ENCODE peak calls at places on chromosome 6, in nine cellular contexts. R, H, J, V, X, U, F, K and E are unnamed samples.

GRCh38 chr6:134434019-134434949 is 116.4 kb upstream of the SGK1 start:
- DNase-seq in X (no peak), K (no peak), U (no peak), J (no peak), H (no peak), V (no peak), F (no peak), R (no peak), E (no peak)

GRCh38 chr6:5205035-5205469 is 55.7 kb downstream of the LYRM4 start:
- DNase-seq in U (no peak), F (no peak), H (no peak), K (no peak), V (no peak), J (no peak), X (no peak), R (no peak), E (no peak)

GRCh38 chr6:168189679-168190405 is 110.8 kb upstream of the FRMD1 start:
- DNase-seq in X (peak), F (no peak), H (no peak), V (no peak), U (no peak), J (no peak), R (no peak), K (no peak), E (no peak)

GRCh38 chr6:135006386-135006914 is 48.2 kb downstream of the HBS1L start:
- DNase-seq in V (no peak), K (no peak), J (no peak), R (no peak), F (no peak), U (no peak), H (no peak), X (no peak), E (no peak)

GRCh38 chr6:43246301-43247114 is 3.2 kb downstream of the TTBK1 start:
- DNase-seq in H (no peak), F (no peak), U (no peak), J (no peak), X (peak), R (peak), K (peak), V (no peak), E (no peak)

GRCh38 chr6:53326372-53327016 is 22.3 kb downstream of the ELOVL5 start:
- DNase-seq in K (no peak), J (peak), F (no peak), R (peak), V (peak), U (peak), H (no peak), X (peak), E (peak)

GRCh38 chr6:33755070-33755869 is 8.6 kb upstream of the IP6K3 start:
- DNase-seq in U (peak), J (no peak), F (no peak), K (no peak), X (no peak), R (peak), H (no peak), V (no peak), E (no peak)

GRCh38 chr6:108952776-108953486 is 104.7 kb downstream of the ARMC2 start:
- DNase-seq in H (no peak), J (no peak), V (no peak), F (no peak), X (no peak), K (no peak), U (no peak), R (no peak), E (no peak)

GRCh38 chr6:104710543-104711335 is 149.0 kb downstream of the HACE1 start:
- DNase-seq in J (no peak), V (no peak), K (no peak), U (no peak), F (no peak), H (no peak), X (no peak), R (no peak), E (peak)

GRCh38 chr6:109922851-109923250 is 55.3 kb upstream of the GPR6 start:
- DNase-seq in K (no peak), H (no peak), R (no peak), U (no peak), X (no peak), J (no peak), F (no peak), V (no peak), E (peak)

GRCh38 chr6:290111-290932 is 2.0 kb upstream of the DUSP22 start:
- DNase-seq in F (no peak), U (no peak), R (no peak), X (no peak), J (no peak), K (no peak), V (no peak), H (no peak), E (no peak)

GRCh38 chr6:122049341-122049740 is 350.1 kb upstream of the HSF2 start:
- DNase-seq in U (peak), X (no peak), V (no peak), R (no peak), K (no peak), J (peak), H (no peak), F (no peak), E (peak)

GRCh38 chr6:121426686-121427085 is 8.8 kb upstream of the GJA1 start:
- DNase-seq in H (no peak), X (no peak), U (no peak), K (no peak), V (no peak), R (no peak), J (no peak), F (no peak), E (no peak)

GRCh38 chr6:2799936-2800527 is 34.8 kb downstream of the WRNIP1 start:
- DNase-seq in K (no peak), J (no peak), V (no peak), R (no peak), X (no peak), U (peak), F (no peak), H (no peak), E (no peak)

GRCh38 chr6:88008821-88009220 is 38.8 kb upstream of the SPACA1 start:
- DNase-seq in V (no peak), K (no peak), J (peak), H (no peak), X (no peak), F (no peak), R (peak), U (peak), E (no peak)

GRCh38 chr6:121305957-121306607 is 28.2 kb downstream of the TBC1D32 start:
- DNase-seq in J (no peak), K (peak), H (no peak), X (no peak), V (no peak), R (peak), U (peak), F (no peak), E (peak)

GRCh38 chr6:128095362-128095761 is 194.5 kb upstream of the THEMIS start:
- DNase-seq in J (no peak), X (no peak), R (no peak), V (no peak), H (no peak), U (no peak), K (no peak), F (no peak), E (no peak)

GRCh38 chr6:24524801-24525200 is 30.0 kb downstream of the ALDH5A1 start:
- DNase-seq in R (peak), F (no peak), J (peak), H (no peak), X (no peak), K (peak), V (no peak), U (peak), E (peak)

GRCh38 chr6:22353036-22353560 is 56.3 kb upstream of the PRL start:
- DNase-seq in U (no peak), K (no peak), V (no peak), X (no peak), F (no peak), H (no peak), R (no peak), J (no peak), E (no peak)

GRCh38 chr6:28258877-28259777 is at the start of gene NKAPL:
- DNase-seq in J (peak), V (peak), K (no peak), H (no peak), U (no peak), R (no peak), F (peak), X (peak), E (peak)

GRCh38 chr6:143734641-143735063 is 56.9 kb downstream of the PHACTR2 start:
- DNase-seq in R (no peak), X (no peak), J (no peak), K (no peak), H (no peak), F (no peak), V (no peak), U (no peak), E (no peak)

GRCh38 chr6:109359248-109359647 is 23.0 kb downstream of the CD164 start:
- DNase-seq in H (no peak), J (no peak), R (no peak), X (no peak), F (no peak), V (no peak), K (no peak), U (no peak), E (no peak)

GRCh38 chr6:169473663-169474062 is 220.0 kb upstream of the THBS2 start:
- DNase-seq in J (no peak), K (no peak), X (no peak), H (no peak), R (no peak), V (no peak), F (no peak), U (no peak), E (no peak)

GRCh38 chr6:38185244-38185643 is 365.7 kb downstream of the ZFAND3 start:
- DNase-seq in U (no peak), R (no peak), X (no peak), J (no peak), H (no peak), F (no peak), V (no peak), K (no peak), E (no peak)

GRCh38 chr6:147779624-147780023 is 271.1 kb downstream of the SAMD5 start:
- DNase-seq in X (no peak), F (no peak), U (no peak), J (no peak), R (no peak), H (no peak), V (no peak), K (no peak), E (peak)

GRCh38 chr6:106118835-106119443 is 32.8 kb downstream of the PRDM1 start:
- DNase-seq in V (no peak), X (no peak), F (no peak), J (no peak), K (no peak), R (no peak), U (no peak), H (no peak), E (no peak)

GRCh38 chr6:125747589-125748533 is 1.6 kb upstream of the HEY2 start:
- DNase-seq in F (peak), X (peak), V (peak), H (no peak), U (no peak), R (no peak), J (no peak), K (peak), E (peak)

GRCh38 chr6:73285674-73286283 is 22.8 kb upstream of the KHDC1 start:
- DNase-seq in K (no peak), U (peak), H (no peak), X (no peak), R (peak), J (peak), V (no peak), F (no peak), E (peak)

GRCh38 chr6:142637624-142638023 is 307.4 kb downstream of the HIVEP2 start:
- DNase-seq in J (no peak), F (no peak), U (no peak), H (no peak), V (no peak), X (no peak), K (no peak), R (no peak), E (no peak)

GRCh38 chr6:32886674-32887383 is 32.8 kb downstream of the PSMB9 start:
- DNase-seq in X (no peak), F (no peak), R (peak), J (peak), K (no peak), V (no peak), U (peak), H (no peak), E (peak)

GRCh38 chr6:119533603-119534279 is 184.2 kb upstream of the MAN1A1 start:
- DNase-seq in U (no peak), X (no peak), K (no peak), H (no peak), V (no peak), F (no peak), R (no peak), J (peak), E (peak)

GRCh38 chr6:52603000-52603795 is 26.3 kb upstream of the TRAM2 start:
- DNase-seq in V (no peak), J (peak), H (no peak), F (no peak), K (no peak), U (peak), X (no peak), R (peak), E (peak)

GRCh38 chr6:89977808-89978748 is 83.8 kb downstream of the GJA10 start:
- DNase-seq in X (no peak), J (peak), V (peak), K (no peak), U (peak), F (no peak), R (no peak), H (no peak), E (no peak)

GRCh38 chr6:147509900-147510299 is 1.4 kb downstream of the SAMD5 start:
- DNase-seq in V (no peak), J (no peak), H (no peak), F (no peak), X (no peak), K (no peak), R (no peak), U (no peak), E (peak)

GRCh38 chr6:42279966-42280629 is 62.4 kb upstream of the MRPS10 start:
- DNase-seq in J (no peak), V (no peak), R (no peak), K (no peak), F (no peak), U (no peak), H (no peak), X (no peak), E (peak)

GRCh38 chr6:42978487-42978792 is 541 bp downstream of the PEX6 start:
- DNase-seq in U (peak), F (no peak), J (no peak), H (no peak), X (no peak), V (peak), K (no peak), R (peak), E (peak)

GRCh38 chr6:71205336-71205956 is 83.2 kb upstream of the OGFRL1 start:
- DNase-seq in F (no peak), R (no peak), J (no peak), X (no peak), K (no peak), H (no peak), V (no peak), U (no peak), E (no peak)